ENCODE peak calls at places on chromosomes 13 and 19, in ten cellular contexts. R, N, K, Y, F, V, A, M, B and C are unnamed samples.

GRCh38 chr19:12733369-12733896 is 1.1 kb downstream of the TRIR start:
- DNase-seq in B (no peak), A (peak; percentile 68), F (no peak), N (peak; percentile 52), M (no peak), V (no peak), Y (no peak), R (no peak), K (no peak), C (no peak)

GRCh38 chr13:21683034-21683733 is 12.3 kb downstream of the FGF9 start:
- DNase-seq in V (no peak), Y (no peak), K (no peak), B (no peak), M (no peak), F (no peak), N (no peak), A (peak; percentile 77), R (no peak), C (no peak)

GRCh38 chr13:89238496-89238895 is 1567.3 kb downstream of the SLITRK5 start:
- DNase-seq in B (no peak), F (no peak), M (no peak), N (no peak), Y (no peak), K (no peak), A (no peak), V (no peak), R (no peak), C (no peak)

GRCh38 chr19:16946951-16947940 is 58.4 kb downstream of the F2RL3 start:
- DNase-seq in A (no peak), Y (no peak), M (no peak), N (no peak), K (no peak), B (peak; percentile 63), F (no peak), R (no peak), V (no peak), C (peak; percentile 70)

GRCh38 chr13:76164290-76164689 is 528.2 kb downstream of the LMO7 start:
- DNase-seq in M (no peak), F (no peak), B (no peak), V (no peak), A (no peak), R (no peak), N (no peak), Y (no peak), K (no peak), C (no peak)

GRCh38 chr19:7376151-7376852 is 27.6 kb downstream of the ARHGEF18 start:
- DNase-seq in R (no peak), M (no peak), V (no peak), A (no peak), N (peak; percentile 44), B (no peak), F (no peak), K (no peak), Y (no peak), C (no peak)

GRCh38 chr13:43908156-43909126 is 28.7 kb downstream of the LACC1 start:
- DNase-seq in Y (no peak), B (no peak), N (peak; percentile 58), M (no peak), R (peak; percentile 14), V (peak; percentile 5), K (no peak), F (no peak), A (peak; percentile 39), C (no peak)

GRCh38 chr13:67493835-67494234 is 263.7 kb upstream of the PCDH9 start:
- DNase-seq in K (no peak), N (no peak), A (no peak), F (no peak), V (no peak), M (no peak), B (no peak), Y (no peak), R (no peak), C (no peak)

GRCh38 chr13:110716235-110716505 is 2.7 kb downstream of the ING1 start:
- DNase-seq in A (no peak), F (no peak), K (peak; percentile 56), V (no peak), N (peak; percentile 57), M (no peak), Y (no peak), B (no peak), R (no peak), C (no peak)

GRCh38 chr13:112696869-112697465 is 7.1 kb downstream of the ATP11A start:
- DNase-seq in N (no peak), F (no peak), B (peak; percentile 69), V (no peak), M (no peak), Y (peak; percentile 14), A (no peak), R (no peak), K (no peak), C (no peak)

GRCh38 chr13:23741879-23742510 is 147.2 kb downstream of the MIPEP start:
- DNase-seq in Y (no peak), R (peak; percentile 54), B (no peak), F (no peak), A (peak; percentile 13), K (no peak), M (no peak), V (no peak), N (peak; percentile 68), C (no peak)

GRCh38 chr19:31402931-31403330 is 53.7 kb upstream of the TSHZ3 start:
- DNase-seq in F (no peak), K (no peak), M (no peak), V (no peak), N (no peak), R (no peak), Y (no peak), A (no peak), B (no peak), C (no peak)

GRCh38 chr13:74301200-74302063 is 167.2 kb upstream of the KLF12 start:
- DNase-seq in F (no peak), V (no peak), K (no peak), A (no peak), Y (no peak), B (no peak), R (no peak), M (no peak), N (peak; percentile 23), C (no peak)

GRCh38 chr13:109207618-109208017 is 578.2 kb downstream of the MYO16 start:
- DNase-seq in K (no peak), F (no peak), V (no peak), B (no peak), Y (no peak), A (no peak), M (no peak), N (no peak), R (no peak), C (no peak)

GRCh38 chr19:2109278-2109864 is 12.7 kb downstream of the IZUMO4 start:
- DNase-seq in A (no peak), Y (no peak), M (no peak), F (no peak), V (no peak), N (no peak), K (no peak), B (no peak), R (no peak), C (no peak)

GRCh38 chr13:48783831-48784230 is 130.1 kb downstream of the CYSLTR2 start:
- DNase-seq in A (no peak), K (no peak), N (no peak), B (no peak), V (no peak), Y (no peak), R (no peak), F (no peak), M (no peak), C (no peak)

GRCh38 chr13:48784906-48785555 is 131.3 kb downstream of the CYSLTR2 start:
- DNase-seq in F (no peak), B (no peak), A (no peak), K (no peak), M (no peak), Y (no peak), N (no peak), V (no peak), R (no peak), C (no peak)

GRCh38 chr13:48782429-48782840 is 128.7 kb downstream of the CYSLTR2 start:
- DNase-seq in R (no peak), M (no peak), V (no peak), N (no peak), Y (no peak), B (no peak), K (no peak), A (no peak), F (no peak), C (no peak)

GRCh38 chr13:48780713-48781341 is 127.1 kb downstream of the CYSLTR2 start:
- DNase-seq in F (no peak), K (no peak), Y (no peak), M (no peak), R (no peak), B (no peak), N (no peak), V (no peak), A (no peak), C (no peak)

GRCh38 chr13:48783181-48783630 is 129.5 kb downstream of the CYSLTR2 start:
- DNase-seq in A (peak; percentile 43), K (peak; percentile 21), F (peak; percentile 96), B (peak; percentile 95), R (no peak), V (peak; percentile 4), N (no peak), M (no peak), Y (peak; percentile 48), C (no peak)
- TF ChIP-seq CTCF in A (peak; percentile 5), K (no peak), F (no peak), B (no peak), R (no peak), V (no peak), N (no peak), M (no peak), Y (no peak), C (no peak)

GRCh38 chr19:4499855-4500254 is 18.4 kb downstream of the PLIN4 start:
- DNase-seq in N (no peak), K (no peak), B (no peak), V (no peak), A (no peak), M (no peak), Y (no peak), F (no peak), R (no peak), C (peak; percentile 74)
- TF ChIP-seq CTCF in N (no peak), K (no peak), B (no peak), V (no peak), A (no peak), M (no peak), Y (no peak), F (no peak), R (no peak), C (no peak)

DNA sequence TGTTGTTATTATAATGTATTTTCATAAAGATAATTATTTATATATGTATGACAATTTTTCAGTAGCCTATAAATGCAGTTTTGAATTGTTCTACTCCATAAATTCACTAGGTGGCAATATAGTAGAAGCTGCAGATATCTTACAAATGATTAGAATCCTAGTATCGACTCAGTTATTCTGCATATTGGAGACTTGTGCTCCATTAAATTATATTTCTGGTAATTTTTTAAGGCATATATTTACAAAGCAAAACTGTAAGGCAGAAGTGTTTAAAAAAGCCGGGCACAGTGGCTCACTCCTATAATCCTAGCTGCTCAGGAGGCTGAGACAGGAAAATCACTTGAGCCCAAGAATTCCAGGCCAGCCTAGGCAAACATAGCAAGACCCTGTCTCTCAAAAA is 58.7 kb downstream of the DPY19L3 start:
- DNase-seq in R (no peak), A (no peak), N (no peak), K (no peak), F (no peak), B (no peak), V (peak; percentile 27), Y (no peak), M (no peak), C (no peak)
- TF ChIP-seq CTCF in R (peak; percentile 61), A (peak; percentile 48), N (peak; percentile 29), K (no peak), F (peak; percentile 28), B (no peak), V (peak; percentile 69), Y (no peak), M (no peak), C (peak; percentile 59)

GRCh38 chr13:105338773-105339172 is 1196.7 kb downstream of the EFNB2 start:
- DNase-seq in A (no peak), M (no peak), Y (no peak), B (no peak), N (no peak), F (no peak), R (no peak), V (no peak), K (no peak), C (no peak)
- TF ChIP-seq CTCF in A (no peak), M (no peak), Y (no peak), B (no peak), N (no peak), F (no peak), R (no peak), V (no peak), K (no peak), C (no peak)